ENCODE peak calls at places on chromosome 9, in seven cellular contexts. H, O, Y, I, E, W and G are unnamed samples. For H3K4me1 and H3K9me3, the result is how much of the 10 kb centered on the place peaks cover.

GRCh38 chr9:77534376-77535057 is 113.6 kb downstream of the GNA14 start:
- DNase-seq in H (no peak), O (no peak), Y (no peak), I (no peak), E (no peak), W (no peak), G (no peak)

GRCh38 chr9:113523421-113524141 is 60.1 kb downstream of the RGS3 start:
- DNase-seq in H (no peak), O (peak), Y (peak), I (no peak), E (peak), W (no peak), G (peak)

GRCh38 chr9:6014668-6015270 is 655 bp downstream of the RANBP6 start:
- DNase-seq in H (no peak), O (no peak), Y (no peak), I (no peak), E (no peak), W (peak), G (no peak)

GRCh38 chr9:117412841-117413240 is 2.0 kb downstream of the ASTN2 start:
- DNase-seq in H (peak), O (no peak), Y (no peak), I (no peak), E (no peak), W (no peak), G (no peak)

GRCh38 chr9:15501179-15501578 is 9.6 kb downstream of the PSIP1 start:
- DNase-seq in H (no peak), O (no peak), Y (no peak), I (no peak), E (no peak), W (peak), G (no peak)

GRCh38 chr9:692636-693459 is 148.6 kb upstream of the DMRT1 start:
- DNase-seq in H (no peak), O (no peak), Y (peak), I (no peak), E (no peak), W (no peak), G (no peak)

GRCh38 chr9:116337015-116337414 is 183.4 kb downstream of the PAPPA start:
- DNase-seq in H (no peak), O (no peak), Y (no peak), I (no peak), E (no peak), W (peak), G (no peak)

GRCh38 chr9:108271646-108272349 is 584.0 kb downstream of the ACTL7B start:
- DNase-seq in H (peak), O (no peak), Y (no peak), I (peak), E (no peak), W (peak), G (no peak)

GRCh38 chr9:64773491-64773931 is 511.5 kb downstream of the FOXD4L5 start:
- DNase-seq in H (peak), O (no peak), Y (peak), I (no peak), E (no peak), W (no peak), G (peak)

GRCh38 chr9:136352682-136353081 is 10.9 kb downstream of the DNLZ start:
- DNase-seq in H (no peak), O (peak), Y (no peak), I (no peak), E (no peak), W (no peak), G (no peak)

GRCh38 chr9:6929428-6929827 is 171.7 kb downstream of the KDM4C start:
- DNase-seq in H (no peak), O (no peak), Y (no peak), I (no peak), E (no peak), W (no peak), G (no peak)

GRCh38 chr9:109478665-109479380 is 19.3 kb downstream of the PTPN3 start:
- DNase-seq in H (no peak), O (no peak), Y (no peak), I (no peak), E (peak), W (no peak), G (no peak)
- H3K4me1 ChIP-seq in H (under half), O (under half), Y (under half), I (under half), E (under half), W (under half), G (under half)

GRCh38 chr9:93089481-93089991 is 6.5 kb upstream of the CARD19 start:
- DNase-seq in H (no peak), O (peak), Y (no peak), I (no peak), E (peak), W (no peak), G (no peak)
- H3K9me3 ChIP-seq in H (under half), O (under half), Y (under half), I (under half), E (under half), W (under half), G (under half)

GRCh38 chr9:92619601-92620300 is 50.2 kb downstream of the IPPK start:
- DNase-seq in H (no peak), O (no peak), Y (no peak), I (no peak), E (no peak), W (no peak), G (no peak)
- H3K4me1 ChIP-seq in H (under half), O (under half), Y (under half), I (under half), E (under half), W (under half), G (under half)

GRCh38 chr9:135212961-135213360 is 125.5 kb downstream of the OLFM1 start:
- DNase-seq in H (no peak), O (no peak), Y (no peak), I (no peak), E (peak), W (no peak), G (no peak)

GRCh38 chr9:135211524-135211890 is 124.0 kb downstream of the OLFM1 start:
- DNase-seq in H (no peak), O (no peak), Y (no peak), I (no peak), E (peak), W (no peak), G (peak)

GRCh38 chr9:135209852-135210251 is 122.4 kb downstream of the OLFM1 start:
- DNase-seq in H (no peak), O (no peak), Y (no peak), I (no peak), E (no peak), W (no peak), G (no peak)

GRCh38 chr9:135209136-135209535 is 121.7 kb downstream of the OLFM1 start:
- DNase-seq in H (no peak), O (no peak), Y (no peak), I (no peak), E (no peak), W (no peak), G (no peak)

DNA sequence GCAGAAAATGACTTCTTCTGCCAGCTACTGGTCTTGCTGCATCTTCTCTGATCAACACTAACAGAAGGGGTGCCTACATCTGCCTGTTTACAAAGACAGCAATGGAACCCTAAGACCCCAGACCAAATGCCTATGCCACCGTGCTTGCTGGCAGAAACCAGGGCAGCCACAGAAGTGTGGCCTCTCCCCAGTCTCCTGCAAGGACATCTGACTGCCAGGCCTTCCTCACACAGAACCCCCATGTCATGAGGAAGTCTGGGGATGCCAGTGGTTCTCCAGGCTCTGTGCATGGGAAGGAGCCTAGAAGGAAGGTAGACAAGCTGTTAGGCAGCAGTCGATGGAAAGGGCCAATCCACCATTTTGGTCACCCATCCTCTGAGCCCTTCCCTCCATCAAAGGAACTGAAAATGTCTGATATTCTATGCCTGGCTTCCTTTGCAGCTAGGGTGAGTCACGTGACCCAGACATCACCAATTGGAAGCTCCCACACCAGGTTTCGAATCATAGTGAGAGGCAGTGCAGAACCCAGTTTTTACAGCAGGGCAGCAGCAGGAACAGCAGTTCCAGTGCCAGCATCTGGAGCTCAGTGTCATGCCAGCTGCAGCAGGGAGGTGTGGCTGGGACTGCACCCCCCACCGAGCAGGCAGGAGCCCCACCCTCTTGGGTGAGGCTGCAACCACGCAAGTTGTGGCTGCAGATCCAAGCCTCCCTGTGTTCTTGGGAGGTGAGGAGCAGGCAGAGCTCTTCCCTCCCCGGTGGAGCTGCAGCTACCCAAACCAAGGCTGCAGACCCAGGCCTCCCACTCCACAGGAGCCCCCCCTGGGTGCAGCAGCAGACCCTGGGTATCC is 123.4 kb downstream of the OLFM1 start:
- DNase-seq in H (no peak), O (no peak), Y (no peak), I (no peak), E (no peak), W (no peak), G (peak)
- H3K9me3 ChIP-seq in H (under half), O (under half), Y (under half), I (under half), E (under half), W (under half), G (under half)

GRCh38 chr9:109812818-109813281 is 32.9 kb downstream of the PALM2AKAP2 start:
- DNase-seq in H (no peak), O (no peak), Y (no peak), I (no peak), E (no peak), W (no peak), G (no peak)
- H3K4me1 ChIP-seq in H (under half), O (under half), Y (under half), I (under half), E (under half), W (under half), G (under half)

GRCh38 chr9:22228542-22228941 is 218.1 kb upstream of the DMRTA1 start:
- DNase-seq in H (no peak), O (no peak), Y (no peak), I (no peak), E (no peak), W (peak), G (no peak)
- H3K9me3 ChIP-seq in H (under half), O (under half), Y (under half), I (under half), E (under half), W (under half), G (under half)

DNA sequence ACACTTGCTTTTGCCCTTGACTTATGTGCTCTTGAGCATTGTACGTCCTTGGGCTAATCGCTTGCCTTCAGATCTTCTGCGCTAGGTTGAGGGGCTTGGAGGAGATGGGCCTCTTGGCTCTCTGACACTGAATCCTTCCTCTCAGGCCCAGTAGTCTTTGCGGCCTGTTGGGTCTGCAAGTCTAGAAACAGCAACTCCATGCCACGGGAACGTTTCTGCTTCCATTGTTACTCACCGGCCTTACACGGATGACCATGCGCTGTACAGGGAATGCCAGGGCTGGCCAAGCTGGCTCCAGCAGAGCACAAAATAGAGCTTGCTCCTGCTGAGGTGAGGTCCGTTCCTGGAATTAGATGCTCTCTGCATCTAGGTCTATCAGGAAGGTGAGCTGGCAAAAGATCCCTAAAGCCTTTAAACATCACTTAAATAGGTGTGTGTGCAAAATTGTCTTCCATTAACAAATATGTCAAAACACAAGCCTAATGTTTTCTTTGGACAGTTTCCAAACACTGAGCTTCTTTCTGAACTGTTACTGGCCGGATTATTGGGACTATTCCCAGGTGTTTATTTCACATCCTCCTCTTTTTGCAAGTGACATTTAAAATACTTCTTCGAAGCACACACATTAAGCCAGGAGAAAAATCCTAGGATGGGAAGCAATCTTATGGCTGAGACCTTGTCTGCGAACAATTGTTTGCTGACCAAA is 29.7 kb downstream of the DAPK1 start:
- DNase-seq in H (no peak), O (no peak), Y (no peak), I (no peak), E (no peak), W (no peak), G (no peak)
- H3K4me1 ChIP-seq in H (under half), O (under half), Y (under half), I (under half), E (under half), W (under half), G (under half)

GRCh38 chr9:26193237-26193636 is 515.0 kb upstream of the TUSC1 start:
- DNase-seq in H (no peak), O (no peak), Y (no peak), I (no peak), E (no peak), W (no peak), G (no peak)
- H3K9me3 ChIP-seq in H (under half), O (under half), Y (under half), I (under half), E (under half), W (under half), G (under half)